ENCODE peak calls at places on chromosome 6, in six cellular contexts. Z, C, X, V, E and J are unnamed samples.

GRCh38 chr6:119881416-119881815 is 531.9 kb upstream of the MAN1A1 start:
- DNase-seq in Z (peak; percentile 50), E (no peak), C (peak; percentile 16), X (peak; percentile 56), V (no peak), J (no peak)

GRCh38 chr6:152979116-152979515 is 3.7 kb downstream of the FBXO5 start:
- DNase-seq in V (no peak), Z (no peak), E (no peak), C (no peak), X (no peak), J (no peak)

GRCh38 chr6:148934534-148934933 is 187.7 kb downstream of the UST start:
- DNase-seq in Z (peak; percentile 66), E (no peak), C (peak; percentile 52), X (peak; percentile 75), V (no peak), J (no peak)

GRCh38 chr6:137494281-137494966 is at the start of gene OLIG3:
- DNase-seq in Z (no peak), E (no peak), X (no peak), V (peak; percentile 89), C (no peak), J (no peak)

GRCh38 chr6:42704937-42705374 is 17.4 kb downstream of the PRPH2 start:
- DNase-seq in C (no peak), V (no peak), X (no peak), Z (no peak), E (no peak), J (no peak)

GRCh38 chr6:33372532-33373123 is 19.0 kb upstream of the KIFC1 start:
- DNase-seq in E (no peak), C (no peak), X (no peak), V (peak; percentile 38), Z (no peak), J (no peak)

GRCh38 chr6:107730683-107731314 is 93.3 kb downstream of the SCML4 start:
- DNase-seq in C (no peak), E (no peak), Z (no peak), V (no peak), X (no peak), J (no peak)

GRCh38 chr6:125008261-125008671 is 46.0 kb downstream of the RNF217 start:
- DNase-seq in C (no peak), Z (no peak), X (no peak), E (no peak), V (no peak), J (no peak)

GRCh38 chr6:117441824-117442264 is 16.1 kb upstream of the ROS1 start:
- DNase-seq in C (peak; percentile 70), Z (peak; percentile 88), X (peak; percentile 81), V (no peak), E (no peak), J (no peak)

GRCh38 chr6:160462551-160463109 is 114.5 kb downstream of the SLC22A3 start:
- DNase-seq in E (no peak), V (no peak), C (peak; percentile 82), Z (peak; percentile 81), X (peak; percentile 90), J (peak; percentile 85)

GRCh38 chr6:163808231-163808630 is 393.7 kb downstream of the QKI start:
- DNase-seq in V (no peak), Z (no peak), C (no peak), E (no peak), X (no peak), J (no peak)

GRCh38 chr6:117605169-117605826 is 3.0 kb upstream of the GOPC start:
- DNase-seq in E (no peak), X (peak; percentile 87), V (peak; percentile 75), C (peak; percentile 87), Z (peak; percentile 90), J (peak; percentile 74)

GRCh38 chr6:38144365-38144764 is 324.8 kb downstream of the ZFAND3 start:
- DNase-seq in E (no peak), Z (no peak), X (no peak), C (no peak), V (no peak), J (no peak)

GRCh38 chr6:91569071-91569470 is 982.2 kb upstream of the MAP3K7 start:
- DNase-seq in Z (no peak), V (no peak), E (no peak), X (peak; percentile 0), C (no peak), J (no peak)

GRCh38 chr6:25971187-25971811 is 8.7 kb downstream of the TRIM38 start:
- DNase-seq in V (no peak), X (peak; percentile 96), E (no peak), Z (peak; percentile 93), C (peak; percentile 96), J (peak; percentile 80)

GRCh38 chr6:165717732-165718465 is 54.9 kb upstream of the PDE10A start:
- DNase-seq in Z (peak; percentile 85), X (no peak), C (peak; percentile 66), E (no peak), V (no peak), J (no peak)

GRCh38 chr6:119350202-119351004 is 842 bp upstream of the MAN1A1 start:
- DNase-seq in V (peak; percentile 31), C (peak; percentile 84), X (peak; percentile 77), Z (peak; percentile 85), E (no peak), J (no peak)

GRCh38 chr6:84282566-84282965 is 55.1 kb upstream of the CEP162 start:
- DNase-seq in Z (peak; percentile 23), E (peak; percentile 71), C (peak; percentile 52), X (peak; percentile 89), V (no peak), J (peak; percentile 10)

GRCh38 chr6:169965657-169966311 is 214.4 kb downstream of the ERMARD start:
- DNase-seq in X (no peak), E (no peak), C (no peak), Z (no peak), V (no peak), J (no peak)

GRCh38 chr6:52310932-52311331 is 26.4 kb upstream of the MCM3 start:
- DNase-seq in X (no peak), Z (no peak), C (no peak), E (no peak), V (no peak), J (no peak)

GRCh38 chr6:34912715-34913464 is 23.8 kb downstream of the ANKS1A start:
- DNase-seq in X (peak; percentile 77), C (peak; percentile 32), Z (peak; percentile 56), V (no peak), E (no peak), J (no peak)

GRCh38 chr6:20868397-20869185 is 334.3 kb downstream of the CDKAL1 start:
- DNase-seq in E (no peak), V (peak; percentile 78), C (peak; percentile 16), Z (no peak), X (no peak), J (no peak)

GRCh38 chr6:33093857-33094256 is 18.1 kb downstream of the HLA-DPB1 start:
- DNase-seq in V (no peak), X (no peak), E (no peak), C (no peak), Z (no peak), J (no peak)

GRCh38 chr6:139050770-139051313 is 22.3 kb downstream of the ABRACL start:
- DNase-seq in C (peak; percentile 27), E (no peak), V (no peak), X (no peak), Z (no peak), J (no peak)
- TF ChIP-seq CTCF in C (no peak), E (peak; percentile 39), V (peak; percentile 30), X (no peak), Z (no peak), J (no peak)

DNA sequence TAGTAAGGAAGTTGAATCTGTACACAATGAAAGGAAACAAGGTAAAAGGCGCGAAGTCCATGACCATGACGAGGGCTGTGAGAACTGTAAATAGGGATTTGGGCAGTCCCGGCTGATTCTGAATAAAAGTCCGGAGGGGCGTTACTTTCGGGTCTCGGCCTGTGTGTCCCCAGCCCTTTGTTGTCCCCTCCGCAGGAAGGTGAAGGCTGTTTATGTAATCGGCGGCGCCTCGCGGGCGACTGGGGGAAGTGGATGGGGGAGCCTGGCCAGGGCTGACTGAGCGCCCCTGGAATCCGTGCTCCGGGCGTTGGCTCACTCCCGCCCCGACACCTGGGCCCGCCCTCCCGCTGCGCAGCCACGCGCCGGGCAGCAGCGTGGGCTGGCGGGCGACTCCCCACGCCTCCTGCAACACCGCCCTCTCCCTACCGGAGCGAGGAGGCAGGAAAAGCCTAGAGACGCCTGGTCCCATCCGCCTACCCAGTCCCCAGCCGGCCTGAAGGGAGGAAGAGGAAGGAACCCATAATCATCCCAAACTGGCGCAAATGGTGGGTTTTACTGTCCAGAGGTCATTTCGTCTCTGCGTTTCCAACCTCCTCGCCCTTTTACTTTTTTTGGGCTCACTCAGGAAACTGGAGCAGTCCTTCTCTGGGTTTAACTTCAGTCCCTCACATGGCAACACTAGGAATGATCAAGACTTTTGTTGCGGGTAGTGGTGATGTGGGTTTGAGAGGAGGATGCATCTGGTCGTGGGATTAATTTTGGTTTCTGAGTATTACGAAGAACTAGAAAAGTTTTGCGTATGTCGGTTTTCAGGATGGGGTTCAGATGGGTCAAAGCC is 12.1 kb downstream of the TRIM31 start:
- DNase-seq in Z (no peak), V (peak; percentile 77), X (peak; percentile 16), C (no peak), E (peak; percentile 71), J (no peak)
- H3K4me3 ChIP-seq in Z (peak overlapping the region; percentile 49), V (peak overlapping the region; percentile 78), X (no peak overlapping the region), C (peak overlapping the region; percentile 21), E (peak overlapping the region; percentile 35), J (peak overlapping the region; percentile 18)

GRCh38 chr6:19210849-19211590 is 626.1 kb upstream of the ID4 start:
- DNase-seq in Z (no peak), C (no peak), X (no peak), V (peak; percentile 90), E (peak; percentile 28), J (no peak)
- TF ChIP-seq CTCF in Z (no peak), C (no peak), X (no peak), V (peak; percentile 77), E (peak; percentile 34), J (no peak)

DNA sequence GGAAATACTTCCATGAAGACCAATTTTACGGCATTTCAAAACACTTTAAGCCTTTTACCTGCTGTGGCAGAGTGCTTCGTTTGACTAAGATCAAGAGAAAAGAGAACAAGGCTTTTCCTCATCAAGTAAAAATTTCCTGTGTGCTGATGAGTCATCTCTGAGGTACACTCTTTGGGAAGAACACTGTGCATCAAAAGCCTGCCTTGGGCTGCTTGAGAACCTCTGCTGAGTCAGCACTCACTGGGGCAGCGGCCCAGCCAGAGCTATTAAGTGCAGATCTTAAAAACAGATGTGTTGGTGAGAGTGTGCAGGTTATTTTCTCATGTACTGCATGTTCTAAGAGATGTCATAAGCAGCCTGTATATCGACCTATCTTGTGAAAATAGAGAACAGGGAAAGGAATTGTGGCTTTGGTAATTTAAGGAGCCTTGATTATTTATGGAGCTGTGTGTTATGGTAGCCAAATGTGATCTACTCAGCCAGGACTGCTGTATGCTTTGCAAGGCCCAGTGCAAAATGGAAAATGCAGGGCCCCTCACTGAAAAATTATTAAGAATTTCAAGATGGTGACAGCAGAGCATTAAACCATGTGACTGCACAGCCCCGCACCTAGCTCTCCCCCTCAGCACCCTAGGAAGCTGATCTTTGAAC is 208.5 kb downstream of the ARHGAP18 start:
- DNase-seq in E (no peak), X (peak; percentile 98), V (peak; percentile 34), Z (peak; percentile 95), C (peak; percentile 91), J (peak; percentile 97)
- H3K4me3 ChIP-seq in E (no peak overlapping the region), X (no peak overlapping the region), V (no peak overlapping the region), Z (no peak overlapping the region), C (no peak overlapping the region), J (no peak overlapping the region)

GRCh38 chr6:701696-702479 is 8.9 kb upstream of the EXOC2 start:
- DNase-seq in E (no peak), V (peak; percentile 54), Z (no peak), C (no peak), X (no peak), J (no peak)
- TF ChIP-seq CTCF in E (no peak), V (peak; percentile 64), Z (no peak), C (no peak), X (no peak), J (no peak)

GRCh38 chr6:63574554-63574900 is 2.2 kb downstream of the LOC128125822 start:
- DNase-seq in X (no peak), C (no peak), Z (no peak), V (no peak), E (no peak), J (no peak)
- H3K4me3 ChIP-seq in X (peak overlapping the region; percentile 80), C (peak overlapping the region; percentile 96), Z (peak overlapping the region; percentile 86), V (peak overlapping the region; percentile 68), E (peak overlapping the region; percentile 78), J (peak overlapping the region; percentile 86)